ENCODE peak calls at places on chromosomes 16 and 17, in ten cellular contexts. E is choroid plexus epithelial cell, H is prostate gland, P is left ventricle myocardium inferior, O is endothelial cell of umbilical vein, C is WTC11, T is Peyer's patch, R is mesothelial cell of epicardium, Z is upper lobe of right lung, U is left lung. I is an unnamed sample.

GRCh38 chr17:33192961-33193911 is 99.9 kb downstream of the ASIC2 start:
- DNase-seq in R (no peak), O (no peak), E (no peak), T (no peak), Z (no peak), C (peak; percentile 21), U (no peak), P (no peak), H (no peak), I (no peak)

GRCh38 chr17:7651097-7651958 is 602 bp downstream of the ATP1B2 start:
- DNase-seq in U (no peak), P (no peak), C (peak; percentile 43), O (no peak), H (no peak), T (no peak), R (no peak), E (no peak), Z (no peak), I (no peak)

GRCh38 chr17:44559288-44560249 is 2.3 kb downstream of the FZD2 start:
- DNase-seq in C (no peak), U (no peak), P (no peak), H (no peak), T (no peak), R (no peak), E (no peak), O (no peak), Z (no peak), I (no peak)

GRCh38 chr17:44898768-44899073 is 524 bp downstream of the EFTUD2 start:
- DNase-seq in T (no peak), P (no peak), U (peak; percentile 56), O (no peak), Z (no peak), C (no peak), H (no peak), R (no peak), E (peak; percentile 52), I (no peak)

GRCh38 chr16:47475786-47476185 is 14.7 kb downstream of the PHKB start:
- DNase-seq in T (no peak), U (no peak), Z (no peak), E (peak; percentile 57), R (no peak), C (no peak), O (no peak), H (no peak), P (no peak), I (no peak)

GRCh38 chr17:63538693-63539595 is 11.3 kb upstream of the DCAF7 start:
- DNase-seq in P (no peak), U (no peak), H (no peak), Z (peak; percentile 46), C (no peak), E (no peak), O (no peak), T (no peak), R (no peak), I (no peak)

GRCh38 chr16:49936791-49937190 is 80.9 kb upstream of the ZNF423 start:
- DNase-seq in O (no peak), U (no peak), H (no peak), C (no peak), Z (no peak), P (no peak), R (no peak), T (no peak), E (no peak), I (no peak)

GRCh38 chr17:68532826-68533225 is 20.6 kb downstream of the PRKAR1A start:
- DNase-seq in E (no peak), C (no peak), Z (no peak), R (no peak), H (no peak), T (no peak), O (no peak), U (no peak), P (no peak), I (no peak)

GRCh38 chr17:59435238-59435637 is 103.8 kb downstream of the YPEL2 start:
- DNase-seq in T (no peak), O (peak; percentile 82), Z (no peak), H (no peak), U (no peak), R (no peak), C (no peak), P (no peak), E (peak; percentile 82), I (no peak)

GRCh38 chr16:57380671-57381462 is 8.6 kb downstream of the CX3CL1 start:
- DNase-seq in Z (no peak), R (no peak), U (no peak), H (no peak), C (no peak), P (peak; percentile 45), O (peak; percentile 68), T (no peak), E (peak; percentile 51), I (no peak)

GRCh38 chr17:75295220-75296158 is 6.3 kb upstream of the SLC25A19 start:
- DNase-seq in O (no peak), H (no peak), Z (no peak), R (no peak), T (no peak), P (no peak), C (no peak), E (no peak), U (no peak), I (no peak)

GRCh38 chr16:30777591-30778297 is 9.3 kb downstream of the ZNF629 start:
- DNase-seq in O (no peak), P (no peak), U (no peak), Z (no peak), C (no peak), R (no peak), H (no peak), T (peak; percentile 34), E (peak; percentile 9), I (no peak)
- TF ChIP-seq CTCF in O (no peak), P (no peak), U (no peak), Z (no peak), C (no peak), R (no peak), H (no peak), T (no peak), E (no peak), I (no peak)

GRCh38 chr17:29619251-29619650 is 3.5 kb downstream of the CORO6 start:
- DNase-seq in P (no peak), H (no peak), T (no peak), C (no peak), O (peak; percentile 42), U (no peak), R (no peak), E (peak; percentile 59), Z (peak; percentile 43), I (no peak)

GRCh38 chr17:29620271-29620670 is 2.4 kb downstream of the CORO6 start:
- DNase-seq in O (no peak), P (no peak), C (peak; percentile 47), R (no peak), U (no peak), T (no peak), Z (peak; percentile 56), H (no peak), E (peak; percentile 45), I (no peak)

GRCh38 chr17:29617125-29617480 is 5.6 kb downstream of the CORO6 start:
- DNase-seq in U (peak; percentile 89), Z (peak; percentile 90), E (peak; percentile 78), H (peak; percentile 63), P (peak; percentile 72), O (peak; percentile 86), R (no peak), C (peak; percentile 86), T (peak; percentile 87), I (peak; percentile 80)

GRCh38 chr17:29617481-29618271 is 5.0 kb downstream of the CORO6 start:
- DNase-seq in U (peak; percentile 91), R (no peak), Z (peak; percentile 94), H (peak; percentile 64), O (peak; percentile 62), E (peak; percentile 84), C (peak; percentile 91), T (peak; percentile 88), P (peak; percentile 81), I (peak; percentile 44)

DNA sequence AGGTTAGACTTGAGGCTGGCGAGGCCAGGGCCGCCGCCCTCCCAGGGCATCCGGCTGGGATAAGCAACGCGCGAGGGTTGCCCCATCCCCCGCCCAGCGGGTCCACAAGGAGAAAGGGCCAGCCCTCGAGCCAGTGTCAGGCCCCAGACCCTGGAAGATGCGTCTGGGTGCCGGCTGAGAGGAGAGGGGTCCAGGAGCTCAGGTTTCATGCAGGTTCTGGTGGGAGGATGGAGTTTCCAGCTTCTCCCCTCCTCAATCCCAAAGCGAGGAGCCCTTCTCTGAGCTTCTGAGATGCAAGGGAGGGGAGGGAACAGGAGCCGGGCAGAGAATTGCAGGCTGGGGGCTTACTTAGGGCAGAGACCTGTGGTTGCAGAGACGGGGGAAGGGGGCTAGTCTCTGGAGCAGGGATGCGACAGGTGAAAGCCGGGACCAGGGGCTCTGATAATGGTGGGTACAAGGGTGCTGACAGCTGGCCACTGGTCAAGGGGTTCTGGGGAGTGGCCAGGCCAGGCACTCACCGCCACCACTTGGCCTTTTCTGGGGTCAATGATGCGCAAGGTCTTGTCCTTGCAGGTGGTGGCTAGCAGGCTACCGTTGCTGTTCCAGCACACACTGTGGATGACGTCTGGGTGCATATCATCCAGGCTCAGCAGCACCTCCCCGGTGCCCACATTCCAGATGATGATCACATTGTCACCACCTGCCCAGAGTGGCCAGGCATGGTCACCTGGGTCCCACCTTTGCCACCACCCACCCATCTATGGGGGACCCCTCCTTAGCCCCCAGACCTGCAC is 4.2 kb downstream of the CORO6 start:
- DNase-seq in R (no peak), C (no peak), Z (no peak), U (no peak), E (no peak), H (no peak), T (no peak), O (no peak), P (no peak), I (no peak)
- TF ChIP-seq CTCF in R (peak; percentile 3), C (no peak), Z (no peak), U (no peak), E (no peak), H (no peak), T (no peak), O (no peak), P (no peak), I (peak; percentile 25)

DNA sequence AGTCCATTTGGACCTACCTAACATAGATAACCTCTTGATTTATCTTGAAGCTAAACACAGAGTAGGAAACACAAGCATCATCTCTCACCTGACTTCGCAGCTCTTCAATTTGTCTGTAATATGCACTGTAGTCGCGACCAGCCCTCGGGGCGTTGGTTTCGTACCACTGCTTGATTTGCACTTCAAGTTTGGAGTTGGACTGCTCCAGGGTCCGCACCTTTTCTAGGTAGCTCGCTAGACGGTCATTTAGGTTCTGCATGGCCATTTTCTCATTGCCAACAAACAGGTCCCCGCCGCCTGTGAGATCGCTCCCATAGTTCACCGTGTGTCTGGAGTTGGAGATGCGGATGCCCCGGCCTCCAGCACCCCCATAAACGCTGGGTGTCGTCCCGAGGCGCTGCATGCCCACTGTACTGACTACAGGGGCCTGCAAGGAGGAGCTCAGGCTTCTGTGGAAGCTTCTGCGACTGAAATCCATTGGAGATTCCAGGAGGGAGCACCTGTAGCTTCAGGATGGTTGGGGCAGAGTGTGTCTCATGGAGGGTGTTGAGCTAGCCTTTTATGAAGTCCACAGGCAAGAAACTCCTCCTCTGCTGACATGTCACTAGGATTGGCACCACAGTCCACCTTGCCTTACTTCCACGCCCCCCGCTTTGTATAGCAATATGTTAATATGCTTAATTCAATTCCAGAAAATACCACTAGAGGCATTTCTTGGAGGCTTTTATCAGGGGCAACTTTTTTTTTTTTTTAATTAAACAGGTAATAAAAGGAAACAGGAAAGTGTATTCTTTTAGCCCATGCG is at the start of gene KRT20:
- DNase-seq in P (no peak), O (no peak), E (no peak), C (no peak), T (peak; percentile 74), U (no peak), H (no peak), R (no peak), Z (no peak), I (no peak)
- TF ChIP-seq CTCF in P (no peak), O (no peak), E (peak; percentile 34), C (no peak), T (no peak), U (no peak), H (no peak), R (peak; percentile 46), Z (no peak), I (peak; percentile 44)

GRCh38 chr16:88907768-88908167 is 41.3 kb upstream of the PABPN1L start:
- DNase-seq in P (no peak), U (no peak), T (no peak), C (no peak), R (no peak), E (no peak), O (no peak), Z (no peak), H (no peak), I (no peak)
- TF ChIP-seq CTCF in P (no peak), U (no peak), T (no peak), C (no peak), R (no peak), E (no peak), O (no peak), Z (no peak), H (no peak), I (no peak)